ENCODE peak calls at places on chromosome 17, in ten cellular contexts. E, W, N, G, T, D, C, K, V and A are unnamed samples.

GRCh38 chr17:7856081-7856791 is 1.1 kb downstream of the NAA38 start:
- DNase-seq in T (no peak), V (no peak), N (no peak), W (peak; percentile 59), E (peak; percentile 62), G (no peak), K (peak; percentile 38), D (peak; percentile 56), C (peak; percentile 44), A (peak; percentile 41)

GRCh38 chr17:16973760-16974540 is 2.0 kb upstream of the TNFRSF13B start:
- DNase-seq in E (no peak), D (no peak), W (no peak), V (no peak), C (no peak), G (no peak), K (no peak), T (no peak), N (no peak), A (no peak)

GRCh38 chr17:75315541-75316243 is 26.5 kb upstream of the SLC25A19 start:
- DNase-seq in W (no peak), C (no peak), E (no peak), V (no peak), D (peak; percentile 78), K (peak; percentile 26), T (no peak), G (no peak), N (peak; percentile 42), A (no peak)

GRCh38 chr17:57627591-57627990 is 117.5 kb downstream of the CCDC182 start:
- DNase-seq in D (no peak), G (no peak), C (no peak), E (no peak), W (no peak), N (no peak), V (no peak), K (no peak), T (no peak), A (no peak)

GRCh38 chr17:40791808-40792436 is 7.8 kb downstream of the KRT28 start:
- DNase-seq in D (no peak), C (no peak), N (peak; percentile 35), V (no peak), W (peak; percentile 15), E (no peak), G (no peak), T (peak; percentile 4), K (peak; percentile 52), A (no peak)

GRCh38 chr17:43428524-43428923 is 29.7 kb downstream of the ARL4D start:
- DNase-seq in T (no peak), V (no peak), G (no peak), N (no peak), D (no peak), C (no peak), K (no peak), E (no peak), W (no peak), A (no peak)

GRCh38 chr17:70521821-70522256 is 352.5 kb downstream of the KCNJ2 start:
- DNase-seq in G (no peak), D (no peak), K (peak; percentile 12), N (no peak), E (no peak), V (no peak), C (no peak), T (no peak), W (no peak), A (no peak)

GRCh38 chr17:11121680-11122079 is 119.3 kb upstream of the SHISA6 start:
- DNase-seq in G (no peak), V (no peak), E (no peak), W (no peak), K (no peak), C (no peak), D (no peak), N (no peak), T (no peak), A (no peak)

GRCh38 chr17:79626156-79626890 is 15.5 kb upstream of the RBFOX3 start:
- DNase-seq in W (peak; percentile 36), T (no peak), K (no peak), C (no peak), G (no peak), V (no peak), D (peak; percentile 18), N (no peak), E (peak; percentile 8), A (no peak)

GRCh38 chr17:75773808-75774470 is 8.9 kb upstream of the GALK1 start:
- DNase-seq in N (no peak), T (no peak), E (peak; percentile 23), D (no peak), K (no peak), V (no peak), C (no peak), G (no peak), W (peak; percentile 30), A (no peak)

GRCh38 chr17:67227488-67227887 is 17.5 kb downstream of the HELZ start:
- DNase-seq in C (no peak), T (no peak), W (no peak), E (no peak), D (no peak), G (no peak), K (no peak), V (no peak), N (no peak), A (no peak)

GRCh38 chr17:17528696-17529652 is 32.8 kb upstream of the RASD1 start:
- DNase-seq in E (no peak), K (no peak), N (no peak), W (no peak), V (no peak), G (no peak), T (no peak), C (no peak), D (no peak), A (no peak)

GRCh38 chr17:32783602-32784001 is 93.3 kb downstream of the MYO1D start:
- DNase-seq in K (peak; percentile 53), D (no peak), C (no peak), T (peak; percentile 36), V (peak; percentile 26), W (peak; percentile 49), E (no peak), G (peak; percentile 14), N (peak; percentile 61), A (no peak)

GRCh38 chr17:9935408-9935807 is 30.3 kb upstream of the RCVRN start:
- DNase-seq in E (no peak), W (no peak), N (no peak), T (no peak), C (no peak), K (no peak), G (no peak), D (no peak), V (no peak), A (no peak)

GRCh38 chr17:62664336-62665120 is 37.1 kb downstream of the MRC2 start:
- DNase-seq in G (no peak), T (no peak), V (no peak), E (no peak), C (no peak), K (no peak), N (no peak), W (no peak), D (peak; percentile 37), A (no peak)

GRCh38 chr17:64437944-64438525 is 10.9 kb upstream of the MILR1 start:
- DNase-seq in C (no peak), V (no peak), N (no peak), T (no peak), W (no peak), E (no peak), G (no peak), D (no peak), K (no peak), A (no peak)

GRCh38 chr17:64025732-64026294 is 5.4 kb upstream of the ICAM2 start:
- DNase-seq in V (peak; percentile 70), N (peak; percentile 74), G (peak; percentile 63), K (peak; percentile 77), D (peak; percentile 89), W (peak; percentile 89), E (peak; percentile 57), C (peak; percentile 87), T (peak; percentile 47), A (peak; percentile 82)

GRCh38 chr17:64950871-64951270 is 31.6 kb upstream of the LRRC37A3 start:
- DNase-seq in N (no peak), G (no peak), W (no peak), C (no peak), T (no peak), D (no peak), E (no peak), K (no peak), V (no peak), A (no peak)

GRCh38 chr17:77146882-77147281 is 6.1 kb downstream of the SEC14L1 start:
- DNase-seq in W (no peak), K (no peak), N (no peak), C (no peak), E (no peak), T (no peak), G (no peak), V (no peak), D (no peak), A (peak; percentile 38)

GRCh38 chr17:44400226-44400847 is 10.9 kb upstream of the ITGA2B start:
- DNase-seq in V (no peak), D (no peak), G (no peak), N (peak; percentile 39), E (no peak), W (no peak), C (no peak), T (no peak), K (peak; percentile 31), A (no peak)

GRCh38 chr17:34566201-34566600 is 13.2 kb upstream of the TMEM132E start:
- DNase-seq in T (no peak), V (no peak), D (no peak), K (no peak), N (no peak), C (no peak), E (no peak), W (no peak), G (no peak), A (no peak)

GRCh38 chr17:64356304-64356686 is 34.4 kb downstream of the PECAM1 start:
- DNase-seq in N (no peak), T (no peak), W (no peak), K (no peak), C (no peak), G (no peak), D (no peak), V (no peak), E (no peak), A (no peak)

GRCh38 chr17:22161376-22161775 is 469.1 kb downstream of the KCNJ18 start:
- DNase-seq in K (no peak), V (no peak), N (no peak), E (no peak), C (no peak), T (no peak), G (no peak), D (no peak), W (no peak), A (no peak)

GRCh38 chr17:69335018-69335417 is 8.1 kb upstream of the ABCA5 start:
- DNase-seq in E (no peak), V (no peak), T (no peak), D (no peak), G (no peak), C (no peak), W (peak; percentile 36), K (peak; percentile 22), N (peak; percentile 50), A (no peak)

GRCh38 chr17:20284575-20284974 is 182.8 kb downstream of the LGALS9B start:
- DNase-seq in C (no peak), D (no peak), W (no peak), N (no peak), T (no peak), G (no peak), K (no peak), E (no peak), V (no peak), A (no peak)

GRCh38 chr17:75404223-75404738 is 1.2 kb downstream of the GRB2 start:
- DNase-seq in V (peak; percentile 87), G (no peak), C (peak; percentile 48), K (peak; percentile 84), E (peak; percentile 61), D (peak; percentile 53), N (peak; percentile 91), T (peak; percentile 62), W (peak; percentile 87), A (peak; percentile 64)

GRCh38 chr17:3724373-3725077 is 822 bp downstream of the HASPIN start:
- DNase-seq in K (no peak), W (no peak), C (no peak), D (no peak), V (no peak), G (no peak), N (peak; percentile 24), T (no peak), E (no peak), A (no peak)

GRCh38 chr17:78831688-78832540 is 8.7 kb downstream of the USP36 start:
- DNase-seq in N (no peak), E (no peak), W (no peak), V (no peak), T (no peak), D (no peak), C (no peak), K (no peak), G (no peak), A (no peak)